ENCODE peak calls at places on chromosomes 12 and 14, in five cellular contexts. One of them, this sample, is unnamed.

GRCh38 chr12:116813271-116814041 is 67.8 kb downstream of the HRK start:
- DNase-seq in endothelial cell: no peak
- DNase-seq in nephron progenitor cell: no peak
- DNase-seq in fibroblast of lung: peak
- DNase-seq in bronchial epithelial cell: peak
- DNase-seq in this sample: no peak

GRCh38 chr14:61542848-61543790 is 152.2 kb upstream of the HIF1A start:
- DNase-seq in endothelial cell: no peak
- DNase-seq in nephron progenitor cell: no peak
- DNase-seq in fibroblast of lung: no peak
- DNase-seq in bronchial epithelial cell: no peak
- DNase-seq in this sample: no peak

GRCh38 chr12:58914457-58914856 is 5.8 kb downstream of the LRIG3 start:
- DNase-seq in endothelial cell: no peak
- DNase-seq in nephron progenitor cell: no peak
- DNase-seq in fibroblast of lung: peak
- DNase-seq in bronchial epithelial cell: peak
- DNase-seq in this sample: no peak

GRCh38 chr12:105259226-105259625 is 23.3 kb upstream of the APPL2 start:
- DNase-seq in endothelial cell: no peak
- DNase-seq in nephron progenitor cell: no peak
- DNase-seq in fibroblast of lung: no peak
- DNase-seq in bronchial epithelial cell: no peak
- DNase-seq in this sample: no peak

GRCh38 chr14:79510659-79511058 is 700.6 kb downstream of the DIO2 start:
- DNase-seq in endothelial cell: no peak
- DNase-seq in nephron progenitor cell: no peak
- DNase-seq in fibroblast of lung: peak
- DNase-seq in bronchial epithelial cell: peak
- DNase-seq in this sample: no peak

GRCh38 chr14:75442166-75442565 is 14.3 kb downstream of the JDP2 start:
- DNase-seq in endothelial cell: no peak
- DNase-seq in nephron progenitor cell: no peak
- DNase-seq in fibroblast of lung: no peak
- DNase-seq in bronchial epithelial cell: no peak
- DNase-seq in this sample: no peak

GRCh38 chr12:93484315-93484981 is 17.1 kb downstream of the MRPL42 start:
- DNase-seq in endothelial cell: no peak
- DNase-seq in nephron progenitor cell: no peak
- DNase-seq in fibroblast of lung: peak
- DNase-seq in bronchial epithelial cell: no peak
- DNase-seq in this sample: no peak

GRCh38 chr12:53868516-53868986 is 70.1 kb upstream of the HOXC13 start:
- DNase-seq in endothelial cell: no peak
- DNase-seq in nephron progenitor cell: no peak
- DNase-seq in fibroblast of lung: no peak
- DNase-seq in bronchial epithelial cell: no peak
- DNase-seq in this sample: no peak

GRCh38 chr12:125586441-125586840 is 521.2 kb downstream of the AACS start:
- DNase-seq in endothelial cell: no peak
- DNase-seq in nephron progenitor cell: no peak
- DNase-seq in fibroblast of lung: no peak
- DNase-seq in bronchial epithelial cell: no peak
- DNase-seq in this sample: no peak

GRCh38 chr14:92455231-92455630 is 58.4 kb upstream of the RIN3 start:
- DNase-seq in endothelial cell: no peak
- DNase-seq in nephron progenitor cell: no peak
- DNase-seq in fibroblast of lung: no peak
- DNase-seq in bronchial epithelial cell: no peak
- DNase-seq in this sample: no peak

GRCh38 chr14:31703056-31703455 is 141.9 kb downstream of the NUBPL start:
- DNase-seq in endothelial cell: no peak
- DNase-seq in nephron progenitor cell: no peak
- DNase-seq in fibroblast of lung: no peak
- DNase-seq in bronchial epithelial cell: no peak
- DNase-seq in this sample: no peak

GRCh38 chr12:62640910-62641448 is 174.4 kb downstream of the MON2 start:
- DNase-seq in endothelial cell: no peak
- DNase-seq in nephron progenitor cell: no peak
- DNase-seq in fibroblast of lung: peak
- DNase-seq in bronchial epithelial cell: no peak
- DNase-seq in this sample: no peak

GRCh38 chr12:52205584-52206308 is 13.9 kb upstream of the KRT80 start:
- DNase-seq in endothelial cell: no peak
- DNase-seq in nephron progenitor cell: no peak
- DNase-seq in fibroblast of lung: no peak
- DNase-seq in bronchial epithelial cell: no peak
- DNase-seq in this sample: no peak

GRCh38 chr12:127060933-127061332 is 1206.0 kb upstream of the TMEM132C start:
- DNase-seq in endothelial cell: no peak
- DNase-seq in nephron progenitor cell: no peak
- DNase-seq in fibroblast of lung: no peak
- DNase-seq in bronchial epithelial cell: no peak
- DNase-seq in this sample: no peak

GRCh38 chr12:122081697-122082221 is 3.2 kb downstream of the MLXIP start:
- DNase-seq in endothelial cell: peak
- DNase-seq in nephron progenitor cell: no peak
- DNase-seq in fibroblast of lung: no peak
- DNase-seq in bronchial epithelial cell: peak
- DNase-seq in this sample: no peak

GRCh38 chr14:69636051-69636639 is 24.7 kb downstream of the SUSD6 start:
- DNase-seq in endothelial cell: no peak
- DNase-seq in nephron progenitor cell: no peak
- DNase-seq in fibroblast of lung: no peak
- DNase-seq in bronchial epithelial cell: no peak
- DNase-seq in this sample: no peak

GRCh38 chr12:82942963-82943362 is 256.3 kb downstream of the TMTC2 start:
- DNase-seq in endothelial cell: no peak
- DNase-seq in nephron progenitor cell: no peak
- DNase-seq in fibroblast of lung: peak
- DNase-seq in bronchial epithelial cell: peak
- DNase-seq in this sample: no peak

GRCh38 chr14:58299665-58300202 is 1.4 kb downstream of the ARID4A start:
- DNase-seq in endothelial cell: no peak
- DNase-seq in nephron progenitor cell: no peak
- DNase-seq in fibroblast of lung: no peak
- DNase-seq in bronchial epithelial cell: no peak
- DNase-seq in this sample: no peak

GRCh38 chr12:94459773-94460593 is at the start of gene CEP83:
- DNase-seq in endothelial cell: peak
- DNase-seq in nephron progenitor cell: peak
- DNase-seq in fibroblast of lung: peak
- DNase-seq in bronchial epithelial cell: peak
- DNase-seq in this sample: peak

GRCh38 chr14:101077511-101078074 is 174.1 kb upstream of the RTL1 start:
- DNase-seq in endothelial cell: no peak
- DNase-seq in nephron progenitor cell: peak
- DNase-seq in fibroblast of lung: peak
- DNase-seq in bronchial epithelial cell: no peak
- DNase-seq in this sample: peak

GRCh38 chr12:28583771-28584261 is 393.6 kb downstream of the CCDC91 start:
- DNase-seq in endothelial cell: no peak
- DNase-seq in nephron progenitor cell: no peak
- DNase-seq in fibroblast of lung: peak
- DNase-seq in bronchial epithelial cell: peak
- DNase-seq in this sample: no peak

GRCh38 chr12:116456307-116456641 is 102.9 kb upstream of the MAP1LC3B2 start:
- DNase-seq in endothelial cell: no peak
- DNase-seq in nephron progenitor cell: no peak
- DNase-seq in fibroblast of lung: no peak
- DNase-seq in bronchial epithelial cell: no peak
- DNase-seq in this sample: no peak

GRCh38 chr14:94014375-94014774 is 11.8 kb upstream of the OTUB2 start:
- DNase-seq in endothelial cell: no peak
- DNase-seq in nephron progenitor cell: no peak
- DNase-seq in fibroblast of lung: no peak
- DNase-seq in bronchial epithelial cell: no peak
- DNase-seq in this sample: no peak

GRCh38 chr14:21940887-21941855 is 267.6 kb upstream of the OR4E1 start:
- DNase-seq in endothelial cell: peak
- DNase-seq in nephron progenitor cell: peak
- DNase-seq in fibroblast of lung: no peak
- DNase-seq in bronchial epithelial cell: peak
- DNase-seq in this sample: peak

GRCh38 chr12:65720136-65720535 is 104.1 kb upstream of the HMGA2 start:
- DNase-seq in endothelial cell: no peak
- DNase-seq in nephron progenitor cell: no peak
- DNase-seq in fibroblast of lung: peak
- DNase-seq in bronchial epithelial cell: peak
- DNase-seq in this sample: no peak

GRCh38 chr12:40446385-40446784 is 221.6 kb downstream of the LRRK2 start:
- DNase-seq in endothelial cell: no peak
- DNase-seq in nephron progenitor cell: no peak
- DNase-seq in fibroblast of lung: no peak
- DNase-seq in bronchial epithelial cell: peak
- DNase-seq in this sample: no peak

GRCh38 chr12:50625029-50625875 is 120.5 kb downstream of the DIP2B start:
- DNase-seq in endothelial cell: no peak
- DNase-seq in nephron progenitor cell: no peak
- DNase-seq in fibroblast of lung: peak
- DNase-seq in bronchial epithelial cell: no peak
- DNase-seq in this sample: no peak

GRCh38 chr12:62903151-62903550 is 31.8 kb downstream of the PPM1H start:
- DNase-seq in endothelial cell: no peak
- DNase-seq in nephron progenitor cell: no peak
- DNase-seq in fibroblast of lung: no peak
- DNase-seq in bronchial epithelial cell: no peak
- DNase-seq in this sample: no peak

GRCh38 chr12:51823875-51824565 is 24.5 kb downstream of the FIGNL2 start:
- DNase-seq in endothelial cell: peak
- DNase-seq in nephron progenitor cell: no peak
- DNase-seq in fibroblast of lung: peak
- DNase-seq in bronchial epithelial cell: peak
- DNase-seq in this sample: no peak

GRCh38 chr14:69877492-69877891 is 1.7 kb upstream of the SMOC1 start:
- DNase-seq in endothelial cell: no peak
- DNase-seq in nephron progenitor cell: no peak
- DNase-seq in fibroblast of lung: peak
- DNase-seq in bronchial epithelial cell: peak
- DNase-seq in this sample: no peak

GRCh38 chr12:4297617-4298016 is 23.4 kb upstream of the TIGAR start:
- DNase-seq in endothelial cell: no peak
- DNase-seq in nephron progenitor cell: no peak
- DNase-seq in fibroblast of lung: no peak
- DNase-seq in bronchial epithelial cell: no peak
- DNase-seq in this sample: no peak

GRCh38 chr12:130987151-130987931 is 33.6 kb downstream of the ADGRD1 start:
- DNase-seq in endothelial cell: no peak
- DNase-seq in nephron progenitor cell: no peak
- DNase-seq in fibroblast of lung: no peak
- DNase-seq in bronchial epithelial cell: no peak
- DNase-seq in this sample: no peak

GRCh38 chr14:56247495-56248087 is 129.4 kb downstream of the PELI2 start:
- DNase-seq in endothelial cell: no peak
- DNase-seq in nephron progenitor cell: no peak
- DNase-seq in fibroblast of lung: peak
- DNase-seq in bronchial epithelial cell: peak
- DNase-seq in this sample: no peak

GRCh38 chr14:95349241-95349640 is 29.5 kb upstream of the CLMN start:
- DNase-seq in endothelial cell: no peak
- DNase-seq in nephron progenitor cell: no peak
- DNase-seq in fibroblast of lung: no peak
- DNase-seq in bronchial epithelial cell: no peak
- DNase-seq in this sample: no peak
- TF ChIP-seq CTCF in endothelial cell: no peak
- TF ChIP-seq CTCF in nephron progenitor cell: no peak
- TF ChIP-seq CTCF in fibroblast of lung: no peak
- TF ChIP-seq CTCF in bronchial epithelial cell: no peak
- TF ChIP-seq CTCF in this sample: no peak

GRCh38 chr12:98440165-98440581 is 75.2 kb upstream of the TMPO start:
- DNase-seq in endothelial cell: peak
- DNase-seq in nephron progenitor cell: no peak
- DNase-seq in fibroblast of lung: peak
- DNase-seq in bronchial epithelial cell: peak
- DNase-seq in this sample: no peak
- TF ChIP-seq CTCF in endothelial cell: no peak
- TF ChIP-seq CTCF in nephron progenitor cell: no peak
- TF ChIP-seq CTCF in fibroblast of lung: no peak
- TF ChIP-seq CTCF in bronchial epithelial cell: no peak
- TF ChIP-seq CTCF in this sample: no peak

GRCh38 chr12:1629338-1630080 is 478 bp downstream of the WNT5B start:
- DNase-seq in endothelial cell: peak
- DNase-seq in nephron progenitor cell: peak
- DNase-seq in fibroblast of lung: no peak
- DNase-seq in bronchial epithelial cell: no peak
- DNase-seq in this sample: peak

GRCh38 chr12:1628671-1629337 is at the start of gene WNT5B:
- DNase-seq in endothelial cell: no peak
- DNase-seq in nephron progenitor cell: peak
- DNase-seq in fibroblast of lung: no peak
- DNase-seq in bronchial epithelial cell: no peak
- DNase-seq in this sample: no peak

GRCh38 chr12:1630827-1631591 is 2.0 kb downstream of the WNT5B start:
- DNase-seq in endothelial cell: peak
- DNase-seq in nephron progenitor cell: peak
- DNase-seq in fibroblast of lung: peak
- DNase-seq in bronchial epithelial cell: no peak
- DNase-seq in this sample: peak

GRCh38 chr12:1632702-1633101 is 3.7 kb downstream of the WNT5B start:
- DNase-seq in endothelial cell: no peak
- DNase-seq in nephron progenitor cell: no peak
- DNase-seq in fibroblast of lung: no peak
- DNase-seq in bronchial epithelial cell: no peak
- DNase-seq in this sample: no peak

DNA sequence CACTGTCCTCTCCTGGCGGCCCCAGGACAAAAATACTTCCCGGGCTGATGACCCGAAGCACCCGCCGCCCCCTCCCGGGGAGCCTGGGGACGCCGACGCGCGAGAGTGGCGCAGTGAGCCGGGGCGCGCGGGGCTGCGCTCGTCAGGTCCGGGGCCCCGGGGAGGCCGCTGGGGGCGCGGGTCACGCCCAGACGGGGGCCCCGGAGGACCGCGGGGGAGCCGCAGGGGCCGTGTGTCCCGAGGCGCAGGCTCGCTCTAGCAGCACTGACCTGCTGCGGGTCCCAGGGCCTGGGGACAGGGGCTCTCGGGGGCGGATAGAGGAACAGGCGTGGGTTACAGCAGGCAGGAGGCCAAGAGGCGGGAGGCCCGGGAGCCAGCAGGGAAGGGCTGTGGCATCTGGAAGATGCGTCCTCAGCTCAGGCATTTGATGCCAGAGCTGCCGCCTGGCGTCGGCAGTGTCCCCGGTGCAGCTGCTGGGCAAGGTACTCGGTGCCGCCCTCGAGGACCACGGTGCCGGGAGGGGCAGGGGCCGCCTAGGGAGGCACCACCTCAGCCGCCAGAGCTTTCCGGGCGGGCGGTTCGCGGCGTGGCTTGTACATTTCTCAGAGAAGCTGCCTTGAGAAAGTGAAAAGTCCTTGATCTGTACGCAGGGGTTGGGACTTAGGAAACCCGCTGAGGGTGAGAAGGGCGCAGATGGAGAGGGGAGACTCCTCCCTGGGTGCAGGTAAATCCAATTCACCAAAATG is 1.2 kb downstream of the WNT5B start:
- DNase-seq in endothelial cell: peak
- DNase-seq in nephron progenitor cell: peak
- DNase-seq in fibroblast of lung: no peak
- DNase-seq in bronchial epithelial cell: no peak
- DNase-seq in this sample: peak
- TF ChIP-seq CTCF in endothelial cell: no peak
- TF ChIP-seq CTCF in nephron progenitor cell: peak
- TF ChIP-seq CTCF in fibroblast of lung: peak
- TF ChIP-seq CTCF in bronchial epithelial cell: peak
- TF ChIP-seq CTCF in this sample: peak

GRCh38 chr14:45650754-45651153 is 397.8 kb upstream of the MIS18BP1 start:
- DNase-seq in endothelial cell: no peak
- DNase-seq in nephron progenitor cell: no peak
- DNase-seq in fibroblast of lung: no peak
- DNase-seq in bronchial epithelial cell: no peak
- DNase-seq in this sample: no peak
- TF ChIP-seq CTCF in endothelial cell: no peak
- TF ChIP-seq CTCF in nephron progenitor cell: no peak
- TF ChIP-seq CTCF in fibroblast of lung: no peak
- TF ChIP-seq CTCF in bronchial epithelial cell: no peak
- TF ChIP-seq CTCF in this sample: no peak